ENCODE peak calls at places on chromosome 9, in five cellular contexts. K is SK-N-SH, G is HCT116, C is breast epithelium, N is HepG2. R is an unnamed sample.

GRCh38 chr9:65444943-65445342 is 159.9 kb upstream of the FOXD4L5 start:
- DNase-seq in G (no peak), N (no peak), C (no peak), K (no peak), R (no peak)

GRCh38 chr9:100473271-100474081 is 527 bp downstream of the TMEFF1 start:
- DNase-seq in C (no peak), G (no peak), K (peak; percentile 81), N (no peak), R (no peak)

GRCh38 chr9:132125361-132125760 is 36.5 kb upstream of the NTNG2 start:
- DNase-seq in N (no peak), K (no peak), C (no peak), G (no peak), R (no peak)

GRCh38 chr9:94921072-94921471 is 194.6 kb downstream of the AOPEP start:
- DNase-seq in C (no peak), K (no peak), G (no peak), N (no peak), R (no peak)

GRCh38 chr9:132268725-132269352 is 85.9 kb downstream of the SETX start:
- DNase-seq in N (peak; percentile 39), G (peak; percentile 43), C (peak; percentile 38), K (peak; percentile 70), R (peak; percentile 72)

GRCh38 chr9:13388157-13388556 is 108.7 kb upstream of the MPDZ start:
- DNase-seq in G (no peak), C (no peak), N (no peak), K (no peak), R (no peak)

GRCh38 chr9:22457448-22457847 is 10.8 kb downstream of the DMRTA1 start:
- DNase-seq in K (no peak), G (no peak), N (no peak), C (no peak), R (no peak)

GRCh38 chr9:27530915-27531762 is 1.5 kb upstream of the MOB3B start:
- DNase-seq in C (no peak), N (no peak), G (no peak), K (no peak), R (no peak)

GRCh38 chr9:38641985-38642864 is 21.8 kb upstream of the ANKRD18A start:
- DNase-seq in C (no peak), N (peak; percentile 17), K (peak; percentile 71), G (peak; percentile 59), R (peak; percentile 36)

GRCh38 chr9:98890256-98890655 is 53.5 kb upstream of the COL15A1 start:
- DNase-seq in G (no peak), K (no peak), C (no peak), N (no peak), R (no peak)

GRCh38 chr9:21969011-21969935 is 24.9 kb downstream of the CDKN2A start:
- DNase-seq in G (no peak), K (no peak), N (no peak), C (no peak), R (no peak)

GRCh38 chr9:129270205-129270604 is 92.1 kb upstream of the IER5L start:
- DNase-seq in N (no peak), K (no peak), G (no peak), C (no peak), R (no peak)

GRCh38 chr9:113646491-113646890 is 183.0 kb downstream of the RGS3 start:
- DNase-seq in K (no peak), N (no peak), C (no peak), G (no peak), R (no peak)

GRCh38 chr9:114694719-114695269 is 12.8 kb upstream of the TEX48 start:
- DNase-seq in C (no peak), G (no peak), N (no peak), K (no peak), R (no peak)

GRCh38 chr9:31336841-31337240 is 1047.6 kb upstream of the ACO1 start:
- DNase-seq in G (no peak), N (no peak), C (no peak), K (no peak), R (no peak)

GRCh38 chr9:128946945-128947422 is 419 bp downstream of the DOLK start:
- DNase-seq in K (no peak), C (peak; percentile 30), N (no peak), G (no peak), R (peak; percentile 17)

GRCh38 chr9:95264954-95265615 is 52.4 kb downstream of the FANCC start:
- DNase-seq in G (no peak), C (no peak), N (no peak), K (no peak), R (no peak)

GRCh38 chr9:124652994-124653393 is 118.1 kb downstream of the NR6A1 start:
- DNase-seq in N (no peak), K (no peak), G (no peak), C (no peak), R (no peak)
- TF ChIP-seq POLR2AphosphoS5 in N (no peak), K (no peak), G (no peak), C (no peak), R (no peak)

GRCh38 chr9:133349965-133350624 is 2.1 kb downstream of the RPL7A start:
- DNase-seq in G (no peak), C (no peak), N (no peak), K (no peak), R (no peak)
- TF ChIP-seq POLR2AphosphoS5 in G (no peak), C (no peak), N (no peak), K (no peak), R (no peak)

DNA sequence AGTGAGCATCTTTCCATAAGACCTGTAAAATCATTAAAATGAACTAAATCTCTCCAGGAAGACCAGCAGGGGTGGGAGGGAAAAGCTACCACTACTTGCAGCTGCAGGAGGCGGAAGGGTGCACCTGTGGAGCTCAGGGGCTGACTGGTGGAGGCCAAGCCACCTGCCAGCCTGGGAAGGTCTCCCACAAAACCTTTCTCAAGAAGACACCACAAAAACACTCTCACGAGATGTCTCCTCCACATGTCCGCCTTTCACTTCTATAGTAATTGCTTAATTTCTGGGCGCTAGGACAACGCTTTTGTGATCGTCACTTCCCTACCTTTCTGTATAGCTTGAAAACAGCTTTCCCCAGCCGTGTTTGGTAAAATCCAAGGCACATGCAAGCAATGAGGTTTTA is 114.4 kb downstream of the ROR2 start:
- DNase-seq in N (no peak), K (no peak), G (no peak), C (no peak), R (no peak)
- TF ChIP-seq POLR2AphosphoS5 in N (no peak), K (no peak), G (no peak), C (no peak), R (no peak)

GRCh38 chr9:136552117-136552685 is 6.4 kb upstream of the NOTCH1 start:
- DNase-seq in N (no peak), K (no peak), G (no peak), C (peak; percentile 47), R (no peak)
- TF ChIP-seq POLR2AphosphoS5 in N (no peak), K (no peak), G (no peak), C (no peak), R (peak; percentile 22)

GRCh38 chr9:130944510-130945058 is 5.5 kb upstream of the FIBCD1 start:
- DNase-seq in N (no peak), G (no peak), C (no peak), K (no peak), R (no peak)

GRCh38 chr9:130945173-130945572 is 6.1 kb upstream of the FIBCD1 start:
- DNase-seq in C (no peak), G (no peak), K (no peak), N (no peak), R (no peak)

GRCh38 chr9:130947618-130948140 is 8.6 kb upstream of the FIBCD1 start:
- DNase-seq in K (no peak), N (no peak), C (no peak), G (no peak), R (no peak)

GRCh38 chr9:130948266-130948665 is 9.2 kb upstream of the FIBCD1 start:
- DNase-seq in C (no peak), K (no peak), G (no peak), N (no peak), R (no peak)

GRCh38 chr9:130946778-130947617 is 8.0 kb upstream of the FIBCD1 start:
- DNase-seq in N (no peak), C (no peak), K (no peak), G (peak; percentile 43), R (no peak)
- TF ChIP-seq POLR2AphosphoS5 in N (no peak), C (no peak), K (no peak), G (no peak), R (no peak)

GRCh38 chr9:15501803-15502202 is 9.0 kb downstream of the PSIP1 start:
- DNase-seq in N (no peak), G (no peak), K (no peak), C (no peak), R (no peak)
- TF ChIP-seq POLR2AphosphoS5 in N (no peak), G (no peak), K (no peak), C (no peak), R (no peak)

DNA sequence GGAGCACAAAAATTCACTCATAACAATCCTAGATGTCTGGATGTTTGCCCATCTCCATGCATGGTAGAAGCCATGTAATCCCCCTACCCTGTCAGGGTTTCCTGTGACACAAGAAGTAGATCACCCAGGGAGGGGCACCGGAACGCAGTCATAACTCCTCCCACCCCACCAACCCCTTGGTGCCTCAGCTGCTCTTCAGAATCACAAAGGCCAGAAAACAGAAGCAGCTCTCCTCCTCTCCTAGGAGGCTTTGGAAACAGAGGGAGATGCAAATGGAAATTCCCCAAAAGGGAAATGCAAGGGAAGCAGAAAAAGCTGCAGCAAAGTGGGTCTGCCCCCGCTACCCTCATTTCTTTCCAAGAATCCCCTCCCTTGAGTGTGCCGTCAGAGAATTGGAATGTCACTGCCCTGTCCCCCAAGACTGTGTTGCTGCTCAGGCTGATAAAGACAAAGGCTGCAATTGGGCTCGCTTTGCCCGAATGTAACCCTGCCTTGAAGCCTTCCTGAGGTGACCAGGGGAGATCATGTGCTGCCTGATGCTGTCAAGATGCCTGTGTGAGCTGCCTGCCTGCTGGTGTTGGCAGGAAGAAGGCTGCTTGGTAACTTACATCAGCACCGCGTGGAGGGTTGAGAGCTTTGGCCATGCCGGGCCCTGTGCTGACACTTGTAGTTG is 65.5 kb upstream of the ABCA1 start:
- DNase-seq in K (no peak), G (no peak), N (peak; percentile 63), C (peak; percentile 54), R (no peak)
- TF ChIP-seq POLR2AphosphoS5 in K (no peak), G (no peak), N (no peak), C (peak; percentile 66), R (peak; percentile 8)

GRCh38 chr9:131036529-131037335 is 27.8 kb downstream of the LAMC3 start:
- DNase-seq in N (no peak), K (peak; percentile 63), G (no peak), C (no peak), R (no peak)
- TF ChIP-seq POLR2AphosphoS5 in N (no peak), K (no peak), G (no peak), C (no peak), R (no peak)

R was measured in prostate gland.